ENCODE peak calls at places on chromosomes 12 and 14, in six cellular contexts. H is mammary epithelial cell, C is GM12878, R is upper lobe of right lung, K is dorsolateral prefrontal cortex, S is right atrium auricular region. I is an unnamed sample. For H3K27me3, the result is how much of the 10 kb centered on the place peaks cover.

GRCh38 chr12:43805149-43805856 is 814 bp downstream of the TWF1 start:
- DNase-seq in K (no peak), R (no peak), C (no peak), H (peak), S (no peak), I (no peak)

GRCh38 chr14:21100931-21101330 is at the start of gene TMEM253:
- DNase-seq in S (no peak), R (no peak), K (no peak), C (no peak), H (no peak), I (no peak)

GRCh38 chr12:93824514-93825500 is 147.6 kb downstream of the CRADD start:
- DNase-seq in R (no peak), K (no peak), H (no peak), S (no peak), C (no peak), I (no peak)

GRCh38 chr12:22530-23201 is 43.9 kb upstream of the IQSEC3 start:
- DNase-seq in S (no peak), H (no peak), K (no peak), C (no peak), R (peak), I (no peak)

GRCh38 chr12:92144631-92145480 is 790 bp downstream of the BTG1 start:
- DNase-seq in R (peak), H (peak), K (peak), C (no peak), S (peak), I (peak)

GRCh38 chr14:44701563-44702263 is 194.6 kb upstream of the FSCB start:
- DNase-seq in C (no peak), H (no peak), R (no peak), S (no peak), K (no peak), I (no peak)

GRCh38 chr12:29710104-29710503 is 73.6 kb downstream of the TMTC1 start:
- DNase-seq in K (no peak), C (no peak), R (no peak), S (peak), H (no peak), I (no peak)

GRCh38 chr12:131448254-131448795 is 262.6 kb upstream of the SFSWAP start:
- DNase-seq in K (no peak), C (no peak), H (no peak), S (no peak), R (no peak), I (no peak)

GRCh38 chr14:22283000-22283399 is 306.0 kb downstream of the DAD1 start:
- DNase-seq in H (no peak), R (no peak), S (no peak), C (no peak), K (no peak), I (no peak)

GRCh38 chr12:9702239-9702638 is 30.7 kb downstream of the CLECL1 start:
- DNase-seq in K (no peak), H (no peak), S (no peak), C (no peak), R (no peak), I (no peak)

GRCh38 chr14:105060751-105061427 is 4.3 kb downstream of the GPR132 start:
- DNase-seq in H (no peak), R (peak), S (no peak), C (no peak), K (no peak), I (peak)

GRCh38 chr12:62907067-62907466 is 27.9 kb downstream of the PPM1H start:
- DNase-seq in C (no peak), S (no peak), H (no peak), R (no peak), K (no peak), I (no peak)

GRCh38 chr12:27013606-27014084 is 539 bp downstream of the TM7SF3 start:
- DNase-seq in K (peak), S (no peak), H (peak), C (no peak), R (no peak), I (no peak)

GRCh38 chr12:47209014-47209413 is 129.3 kb upstream of the AMIGO2 start:
- DNase-seq in K (no peak), R (no peak), C (no peak), S (no peak), H (no peak), I (no peak)

GRCh38 chr12:49059063-49059384 is 1.6 kb downstream of the KMT2D start:
- DNase-seq in H (peak), S (no peak), C (no peak), K (no peak), R (no peak), I (no peak)

GRCh38 chr12:49825971-49826421 is 2.2 kb downstream of the NCKAP5L start:
- DNase-seq in K (no peak), C (no peak), R (no peak), H (peak), S (no peak), I (no peak)

GRCh38 chr12:108338915-108339657 is at the start of gene CMKLR1:
- DNase-seq in H (no peak), K (no peak), C (no peak), R (peak), S (peak), I (peak)

GRCh38 chr14:57748279-57748678 is 117.6 kb downstream of the SLC35F4 start:
- DNase-seq in C (no peak), H (peak), K (no peak), R (no peak), S (no peak), I (no peak)

GRCh38 chr12:5807090-5807414 is 138.0 kb downstream of the ANO2 start:
- DNase-seq in H (peak), C (no peak), S (no peak), K (no peak), R (no peak), I (no peak)

GRCh38 chr12:1936406-1937320 is 18.2 kb upstream of the CACNA2D4 start:
- DNase-seq in C (no peak), R (peak), H (peak), S (peak), K (peak), I (no peak)

GRCh38 chr14:103520269-103520656 is 2.4 kb downstream of the CKB start:
- DNase-seq in K (no peak), H (no peak), R (no peak), C (no peak), S (no peak), I (peak)

GRCh38 chr12:84636801-84637285 is 275.8 kb downstream of the SLC6A15 start:
- DNase-seq in H (no peak), C (no peak), R (no peak), S (no peak), K (no peak), I (no peak)

GRCh38 chr12:121318121-121318520 is 21.6 kb upstream of the CAMKK2 start:
- DNase-seq in H (no peak), K (no peak), S (no peak), C (no peak), R (no peak), I (no peak)

GRCh38 chr12:108914031-108914630 is 34.2 kb downstream of the DAO start:
- DNase-seq in S (peak), C (no peak), R (no peak), K (peak), H (peak), I (no peak)

GRCh38 chr12:122090759-122091535 is 12.4 kb downstream of the MLXIP start:
- DNase-seq in R (peak), S (no peak), H (no peak), K (no peak), C (no peak), I (no peak)

GRCh38 chr12:66269757-66270383 is 32.4 kb upstream of the HELB start:
- DNase-seq in S (no peak), K (no peak), C (peak), H (peak), R (no peak), I (peak)

GRCh38 chr12:119674560-119674959 is 6.6 kb downstream of the PRKAB1 start:
- DNase-seq in R (no peak), C (no peak), H (no peak), K (no peak), S (no peak), I (no peak)

GRCh38 chr12:102063066-102063465 is 1.3 kb upstream of the WASHC3 start:
- DNase-seq in S (no peak), K (no peak), R (no peak), H (no peak), C (no peak), I (no peak)

GRCh38 chr12:89040146-89040964 is 311.9 kb downstream of the DUSP6 start:
- DNase-seq in S (no peak), H (peak), R (no peak), K (no peak), C (no peak), I (peak)

GRCh38 chr12:94157891-94158495 is 9.6 kb downstream of the PLXNC1 start:
- DNase-seq in K (no peak), R (no peak), C (peak), S (no peak), H (no peak), I (no peak)

GRCh38 chr12:130263996-130264395 is 73.7 kb upstream of the PIWIL1 start:
- DNase-seq in R (no peak), S (no peak), C (no peak), K (no peak), H (no peak), I (no peak)

GRCh38 chr12:130263025-130263424 is 74.7 kb upstream of the PIWIL1 start:
- DNase-seq in K (no peak), H (no peak), S (no peak), C (no peak), R (no peak), I (no peak)

GRCh38 chr12:130266751-130267150 is 70.9 kb upstream of the PIWIL1 start:
- DNase-seq in C (no peak), K (no peak), R (no peak), S (no peak), H (no peak), I (no peak)
- TF ChIP-seq CTCF in C (no peak), K (no peak), R (no peak), S (no peak), H (no peak), I (no peak)

DNA sequence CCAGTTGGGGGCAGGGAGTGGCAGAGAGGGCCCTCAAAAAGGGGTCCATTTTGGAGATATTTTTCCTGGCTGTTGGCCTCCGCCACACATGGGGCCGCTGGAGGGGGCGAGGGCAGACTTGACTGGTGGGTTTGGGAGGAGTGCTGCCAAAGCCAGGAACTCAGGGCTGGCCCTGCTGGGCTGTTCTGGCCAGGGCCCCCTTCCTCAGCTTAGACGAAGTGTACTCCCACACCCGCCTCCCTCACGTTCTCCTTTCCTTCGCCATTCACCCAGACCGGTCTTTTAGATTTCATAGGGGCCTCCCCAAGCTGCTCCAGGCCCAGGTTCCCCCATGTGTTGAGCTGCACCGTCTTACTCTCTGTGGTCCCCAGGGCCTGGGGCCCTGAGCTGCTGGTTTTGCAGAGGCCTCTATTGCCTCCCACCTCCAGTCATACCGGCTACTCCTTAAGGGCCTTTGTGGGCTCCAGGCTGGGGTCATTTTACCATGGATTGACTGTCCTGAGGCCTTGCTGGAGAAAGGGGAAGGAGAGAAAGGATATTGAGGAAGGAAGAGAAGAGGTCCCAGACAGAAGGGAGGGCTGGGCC is 1.3 kb downstream of the KRT7 start:
- DNase-seq in C (no peak), R (peak), S (no peak), H (no peak), K (no peak), I (no peak)
- H3K4me3 ChIP-seq in C (no peak), R (peak), S (peak), H (peak), K (no peak), I (no peak)

GRCh38 chr14:92366237-92366636 is 43.3 kb downstream of the SLC24A4 start:
- DNase-seq in H (no peak), S (no peak), R (no peak), K (no peak), C (no peak), I (no peak)
- H3K27me3 ChIP-seq in H (under half), S (under half), R (under half), K (under half), C (under half), I (under half)

GRCh38 chr12:21604245-21605101 is at the start of gene GYS2:
- DNase-seq in R (no peak), K (no peak), H (no peak), S (no peak), C (no peak), I (no peak)

GRCh38 chr12:21602774-21603173 is 1.9 kb downstream of the GYS2 start:
- DNase-seq in H (no peak), S (no peak), C (no peak), K (no peak), R (no peak), I (no peak)

GRCh38 chr12:21606175-21606574 is 1.5 kb upstream of the GYS2 start:
- DNase-seq in H (no peak), K (no peak), R (no peak), C (no peak), S (no peak), I (no peak)

DNA sequence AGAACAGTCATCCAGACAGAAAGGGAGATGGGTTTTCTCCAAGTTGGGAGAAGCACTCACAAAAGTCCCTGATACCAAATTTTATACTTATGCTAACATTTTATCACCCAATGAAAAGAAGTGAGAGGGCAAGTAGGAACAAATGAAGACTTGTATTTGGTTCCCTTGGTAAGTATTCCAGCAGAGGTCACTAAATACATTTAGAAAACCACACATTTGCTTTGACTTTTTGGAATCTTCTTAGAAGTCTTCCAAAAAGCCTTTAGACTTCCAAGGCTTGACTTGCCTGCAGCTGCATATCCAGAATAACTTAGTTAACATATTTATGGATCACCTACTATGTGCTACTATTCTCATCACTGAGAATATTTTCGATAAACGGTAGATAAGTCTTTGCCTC is 3.1 kb upstream of the GYS2 start:
- DNase-seq in R (no peak), H (no peak), K (no peak), C (no peak), S (no peak), I (no peak)
- TF ChIP-seq CTCF in R (peak), H (peak), K (peak), C (peak), S (no peak), I (no peak)

DNA sequence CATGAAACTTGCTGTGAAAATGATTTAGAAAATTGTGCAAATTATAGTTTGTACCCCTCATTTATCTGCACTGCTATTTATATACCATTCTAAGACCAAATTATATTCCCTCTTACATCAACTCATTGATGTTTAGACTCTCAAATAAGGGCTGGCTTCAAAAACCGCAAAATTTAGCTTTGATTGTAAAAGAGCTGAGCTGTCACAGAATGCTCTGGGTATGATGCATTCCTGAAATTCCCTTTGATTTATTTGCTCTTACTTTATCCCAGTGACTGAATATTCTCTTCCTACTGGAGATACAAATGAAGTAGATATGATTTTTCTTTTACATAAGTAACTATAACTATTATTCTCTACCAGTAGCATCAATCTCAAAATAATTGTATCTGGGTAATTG is 78.0 kb upstream of the TMTC2 start:
- DNase-seq in R (no peak), K (no peak), C (no peak), S (no peak), H (peak), I (no peak)
- H3K4me3 ChIP-seq in R (no peak), K (no peak), C (no peak), S (no peak), H (no peak), I (no peak)

I was measured in GM06990.